ENCODE peak calls at places on chromosomes 16 and 17, in four cellular contexts. One of them, this sample, is unnamed.

GRCh38 chr17:11561281-11561680 is 37.0 kb upstream of the DNAH9 start:
- DNase-seq in fibroblast of the aortic adventitia: no peak
- DNase-seq in substantia nigra: no peak
- DNase-seq in stomach: no peak
- DNase-seq in this sample: no peak

GRCh38 chr17:78923660-78924453 is 1.3 kb downstream of the TIMP2 start:
- DNase-seq in substantia nigra: no peak
- DNase-seq in fibroblast of the aortic adventitia: no peak
- DNase-seq in stomach: peak; percentile 92
- DNase-seq in this sample: peak; percentile 45

GRCh38 chr16:66469291-66469931 is 42.3 kb downstream of the BEAN1 start:
- DNase-seq in substantia nigra: no peak
- DNase-seq in stomach: peak; percentile 16
- DNase-seq in fibroblast of the aortic adventitia: no peak
- DNase-seq in this sample: no peak

GRCh38 chr16:3467182-3467581 is 23.7 kb downstream of the NAA60 start:
- DNase-seq in stomach: no peak
- DNase-seq in substantia nigra: no peak
- DNase-seq in fibroblast of the aortic adventitia: no peak
- DNase-seq in this sample: no peak

GRCh38 chr17:38464251-38464722 is 36.0 kb downstream of the ARHGAP23 start:
- DNase-seq in substantia nigra: no peak
- DNase-seq in stomach: peak; percentile 50
- DNase-seq in fibroblast of the aortic adventitia: no peak
- DNase-seq in this sample: no peak

GRCh38 chr17:72110231-72110952 is 10.4 kb upstream of the SOX9 start:
- DNase-seq in substantia nigra: no peak
- DNase-seq in fibroblast of the aortic adventitia: no peak
- DNase-seq in stomach: no peak
- DNase-seq in this sample: no peak

GRCh38 chr16:85361441-85362118 is 249.3 kb upstream of the CIBAR2 start:
- DNase-seq in stomach: peak; percentile 95
- DNase-seq in substantia nigra: no peak
- DNase-seq in fibroblast of the aortic adventitia: no peak
- DNase-seq in this sample: no peak

GRCh38 chr16:76456016-76456415 is 178.8 kb downstream of the CNTNAP4 start:
- DNase-seq in substantia nigra: no peak
- DNase-seq in fibroblast of the aortic adventitia: no peak
- DNase-seq in stomach: no peak
- DNase-seq in this sample: no peak

GRCh38 chr17:13792314-13792713 is 190.6 kb upstream of the HS3ST3A1 start:
- DNase-seq in stomach: no peak
- DNase-seq in fibroblast of the aortic adventitia: peak; percentile 57
- DNase-seq in substantia nigra: no peak
- DNase-seq in this sample: no peak

GRCh38 chr16:68236804-68237242 is 896 bp upstream of the ESRP2 start:
- DNase-seq in substantia nigra: no peak
- DNase-seq in stomach: no peak
- DNase-seq in fibroblast of the aortic adventitia: no peak
- DNase-seq in this sample: no peak

GRCh38 chr17:47685556-47686275 is 8.2 kb upstream of the TBKBP1 start:
- DNase-seq in substantia nigra: no peak
- DNase-seq in stomach: no peak
- DNase-seq in fibroblast of the aortic adventitia: no peak
- DNase-seq in this sample: no peak

GRCh38 chr17:81159611-81160265 is 5.6 kb upstream of the PVALEF start:
- DNase-seq in fibroblast of the aortic adventitia: no peak
- DNase-seq in substantia nigra: no peak
- DNase-seq in stomach: no peak
- DNase-seq in this sample: no peak

GRCh38 chr16:29926675-29927522 is 873 bp upstream of the KCTD13 start:
- DNase-seq in stomach: no peak
- DNase-seq in fibroblast of the aortic adventitia: no peak
- DNase-seq in substantia nigra: no peak
- DNase-seq in this sample: no peak

GRCh38 chr17:68288375-68288774 is 2.6 kb downstream of the SLC16A6 start:
- DNase-seq in fibroblast of the aortic adventitia: no peak
- DNase-seq in stomach: no peak
- DNase-seq in substantia nigra: no peak
- DNase-seq in this sample: no peak

GRCh38 chr16:82660966-82661365 is 34.2 kb downstream of the CDH13 start:
- DNase-seq in fibroblast of the aortic adventitia: no peak
- DNase-seq in substantia nigra: no peak
- DNase-seq in stomach: no peak
- DNase-seq in this sample: no peak

GRCh38 chr17:35898283-35899070 is 18.3 kb upstream of the CCL5 start:
- DNase-seq in substantia nigra: no peak
- DNase-seq in stomach: peak; percentile 88
- DNase-seq in fibroblast of the aortic adventitia: no peak
- DNase-seq in this sample: peak; percentile 25

GRCh38 chr17:38449364-38449763 is 21.1 kb downstream of the ARHGAP23 start:
- DNase-seq in stomach: no peak
- DNase-seq in substantia nigra: no peak
- DNase-seq in fibroblast of the aortic adventitia: no peak
- DNase-seq in this sample: no peak

GRCh38 chr17:74959826-74960738 is 12.5 kb downstream of the HID1 start:
- DNase-seq in stomach: no peak
- DNase-seq in fibroblast of the aortic adventitia: peak; percentile 19
- DNase-seq in substantia nigra: no peak
- DNase-seq in this sample: no peak

GRCh38 chr17:81556175-81556691 is 4.1 kb upstream of the FAAP100 start:
- DNase-seq in substantia nigra: no peak
- DNase-seq in stomach: no peak
- DNase-seq in fibroblast of the aortic adventitia: no peak
- DNase-seq in this sample: no peak

GRCh38 chr17:65559802-65560627 is 1.4 kb downstream of the AXIN2 start:
- DNase-seq in substantia nigra: no peak
- DNase-seq in fibroblast of the aortic adventitia: peak; percentile 20
- DNase-seq in stomach: peak; percentile 30
- DNase-seq in this sample: no peak

GRCh38 chr16:58464047-58464915 is 35.7 kb upstream of the NDRG4 start:
- DNase-seq in fibroblast of the aortic adventitia: no peak
- DNase-seq in substantia nigra: no peak
- DNase-seq in stomach: peak; percentile 29
- DNase-seq in this sample: no peak

GRCh38 chr16:50326835-50327465 is 41.8 kb downstream of the BRD7 start:
- DNase-seq in fibroblast of the aortic adventitia: peak; percentile 47
- DNase-seq in substantia nigra: no peak
- DNase-seq in stomach: no peak
- DNase-seq in this sample: peak; percentile 40

GRCh38 chr17:79620207-79621038 is 9.6 kb upstream of the RBFOX3 start:
- DNase-seq in stomach: no peak
- DNase-seq in fibroblast of the aortic adventitia: no peak
- DNase-seq in substantia nigra: no peak
- DNase-seq in this sample: no peak

GRCh38 chr16:19559242-19559910 is 3.9 kb downstream of the VPS35L start:
- DNase-seq in stomach: no peak
- DNase-seq in fibroblast of the aortic adventitia: peak; percentile 88
- DNase-seq in substantia nigra: no peak
- DNase-seq in this sample: no peak

This sample was measured in T-helper 2 cell.